ENCODE peak calls at places on chromosomes 4 and X, in five cellular contexts. Y is K562, C is A549, P is GM12878, L is IMR-90. W is an unnamed sample.

GRCh38 chr4:155529197-155529596 is 137.5 kb upstream of the GUCY1A1 start:
- DNase-seq in Y (no peak), C (no peak), P (no peak), L (no peak), W (no peak)

GRCh38 chr4:103424853-103425252 is 226.7 kb upstream of the CENPE start:
- DNase-seq in Y (no peak), C (peak), P (no peak), L (no peak), W (no peak)

GRCh38 chr4:173231916-173232315 is 63.3 kb downstream of the GALNT7 start:
- DNase-seq in Y (peak), C (peak), P (no peak), L (peak), W (no peak)

GRCh38 chr4:91058345-91058744 is 931.2 kb downstream of the CCSER1 start:
- DNase-seq in Y (no peak), C (no peak), P (no peak), L (peak), W (no peak)

GRCh38 chr4:101835121-101835904 is 44.8 kb downstream of the BANK1 start:
- DNase-seq in Y (no peak), C (peak), P (no peak), L (peak), W (no peak)

GRCh38 chr4:95446204-95446603 is 102.6 kb downstream of the UNC5C start:
- DNase-seq in Y (no peak), C (no peak), P (no peak), L (no peak), W (no peak)

GRCh38 chr4:36189511-36190226 is 54.6 kb downstream of the ARAP2 start:
- DNase-seq in Y (no peak), C (no peak), P (peak), L (no peak), W (no peak)

GRCh38 chr4:4247711-4248035 is 350 bp downstream of the TMEM128 start:
- DNase-seq in Y (no peak), C (no peak), P (no peak), L (peak), W (no peak)

GRCh38 chr4:25564836-25565235 is 90.8 kb upstream of the SLC34A2 start:
- DNase-seq in Y (no peak), C (no peak), P (no peak), L (no peak), W (no peak)

GRCh38 chr4:25567253-25567652 is 88.4 kb upstream of the SLC34A2 start:
- DNase-seq in Y (no peak), C (no peak), P (no peak), L (no peak), W (no peak)

GRCh38 chr4:25569726-25570125 is 85.9 kb upstream of the SLC34A2 start:
- DNase-seq in Y (no peak), C (no peak), P (no peak), L (no peak), W (no peak)

GRCh38 chr4:25563071-25563564 is 92.5 kb upstream of the SLC34A2 start:
- DNase-seq in Y (no peak), C (peak), P (no peak), L (no peak), W (no peak)

DNA sequence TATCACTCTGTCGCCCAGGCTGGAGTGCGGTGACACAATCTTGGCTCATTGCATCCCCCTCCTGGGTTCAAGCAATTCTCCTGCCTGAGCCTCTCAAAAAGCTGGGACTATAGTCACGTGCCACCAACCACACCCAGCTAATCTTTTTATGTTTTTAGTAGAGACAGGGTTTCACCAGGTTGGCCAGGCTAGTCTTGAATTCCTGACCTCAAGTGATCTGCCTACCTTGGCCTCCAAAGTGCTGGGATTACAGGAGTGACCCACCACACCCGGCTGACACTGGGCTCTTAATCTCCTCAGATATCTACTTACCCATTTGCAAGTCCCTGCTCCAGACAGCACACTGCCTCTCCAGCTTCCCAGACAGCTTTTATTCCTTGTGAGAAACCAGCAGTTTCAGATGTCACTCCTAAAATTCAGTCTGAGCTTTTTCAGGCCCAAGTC is 86.8 kb upstream of the SLC34A2 start:
- DNase-seq in Y (no peak), C (peak), P (no peak), L (no peak), W (no peak)
- TF ChIP-seq BHLHE40 in Y (no peak), C (no peak), P (no peak), L (no peak), W (no peak)

GRCh38 chrX:74338852-74339251 is 34.9 kb downstream of the ZCCHC13 start:
- DNase-seq in Y (no peak), C (no peak), P (no peak), L (no peak), W (no peak)
- TF ChIP-seq BHLHE40 in Y (no peak), C (no peak), P (no peak), L (no peak), W (no peak)

GRCh38 chrX:103488794-103489193 is 30.5 kb downstream of the RAB40A start:
- DNase-seq in Y (no peak), C (no peak), P (no peak), L (no peak), W (no peak)

GRCh38 chrX:103483720-103484119 is 35.6 kb downstream of the RAB40A start:
- DNase-seq in Y (no peak), C (no peak), P (no peak), L (no peak), W (no peak)

DNA sequence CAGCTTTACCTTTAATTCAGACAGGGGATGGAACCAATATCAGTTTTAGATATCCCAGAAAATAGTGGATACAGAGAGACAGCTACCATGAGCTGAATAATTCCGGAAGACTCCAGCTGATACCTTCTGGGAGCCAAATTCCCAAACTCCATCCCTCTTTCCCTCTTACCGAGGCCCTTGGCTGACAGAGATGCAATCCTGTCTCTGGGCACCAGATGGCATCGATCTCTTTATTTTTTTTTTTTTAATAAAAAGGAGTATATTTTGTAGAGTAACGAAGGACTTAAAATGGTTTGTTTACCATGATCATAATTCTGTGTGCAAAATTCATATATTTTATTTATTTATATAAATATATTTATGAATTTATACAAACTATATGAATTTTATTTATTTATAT is 31.0 kb downstream of the RAB40A start:
- DNase-seq in Y (peak), C (peak), P (no peak), L (no peak), W (peak)
- TF ChIP-seq BHLHE40 in Y (no peak), C (no peak), P (no peak), L (no peak), W (no peak)

DNA sequence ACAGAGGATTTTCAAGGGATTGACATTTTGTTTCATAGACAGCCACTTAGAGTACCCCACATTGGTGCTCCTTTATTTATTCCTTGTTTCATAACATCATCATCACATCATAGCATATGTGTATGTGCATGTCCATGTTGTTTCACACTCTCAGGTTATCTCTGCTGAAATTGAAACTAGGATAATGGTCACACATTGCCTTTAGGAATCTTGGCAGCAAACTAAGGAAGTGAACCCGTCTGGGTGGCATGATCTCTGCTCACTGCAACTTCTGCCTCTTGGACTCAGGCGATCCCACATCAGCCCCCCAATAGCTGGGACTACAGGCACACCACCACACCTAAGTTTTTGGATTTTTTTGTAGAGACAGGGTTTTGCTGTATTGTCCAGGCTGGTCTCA is 234.2 kb upstream of the ANKRD50 start:
- DNase-seq in Y (no peak), C (no peak), P (no peak), L (no peak), W (no peak)
- TF ChIP-seq BHLHE40 in Y (no peak), C (no peak), P (no peak), L (no peak), W (no peak)

GRCh38 chrX:23616361-23616760 is 50.9 kb upstream of the PRDX4 start:
- DNase-seq in Y (peak), C (peak), P (no peak), L (peak), W (peak)
- TF ChIP-seq BHLHE40 in Y (no peak), C (no peak), P (no peak), L (no peak), W (no peak)

DNA sequence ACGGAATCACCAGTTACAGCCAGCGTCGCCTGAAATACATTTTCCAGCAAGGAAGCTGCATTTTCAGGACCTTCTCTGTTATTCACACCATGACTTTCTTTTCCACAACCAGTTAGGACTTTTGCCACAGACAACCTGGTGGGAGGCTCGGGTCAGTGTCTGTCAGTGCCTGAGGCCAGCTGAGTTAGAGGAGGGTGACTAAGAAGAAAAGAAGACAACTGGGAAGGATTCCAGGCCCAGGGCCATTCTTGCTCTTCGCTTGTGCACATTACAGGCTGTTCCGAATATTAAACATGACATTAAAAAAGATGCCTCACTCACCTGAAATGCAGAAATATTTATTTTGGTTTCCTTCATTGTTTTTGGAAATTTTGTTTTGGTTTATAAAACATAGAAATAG is 21.4 kb upstream of the CENPU start:
- DNase-seq in Y (no peak), C (no peak), P (no peak), L (peak), W (no peak)
- TF ChIP-seq BHLHE40 in Y (no peak), C (no peak), P (no peak), L (no peak), W (no peak)

DNA sequence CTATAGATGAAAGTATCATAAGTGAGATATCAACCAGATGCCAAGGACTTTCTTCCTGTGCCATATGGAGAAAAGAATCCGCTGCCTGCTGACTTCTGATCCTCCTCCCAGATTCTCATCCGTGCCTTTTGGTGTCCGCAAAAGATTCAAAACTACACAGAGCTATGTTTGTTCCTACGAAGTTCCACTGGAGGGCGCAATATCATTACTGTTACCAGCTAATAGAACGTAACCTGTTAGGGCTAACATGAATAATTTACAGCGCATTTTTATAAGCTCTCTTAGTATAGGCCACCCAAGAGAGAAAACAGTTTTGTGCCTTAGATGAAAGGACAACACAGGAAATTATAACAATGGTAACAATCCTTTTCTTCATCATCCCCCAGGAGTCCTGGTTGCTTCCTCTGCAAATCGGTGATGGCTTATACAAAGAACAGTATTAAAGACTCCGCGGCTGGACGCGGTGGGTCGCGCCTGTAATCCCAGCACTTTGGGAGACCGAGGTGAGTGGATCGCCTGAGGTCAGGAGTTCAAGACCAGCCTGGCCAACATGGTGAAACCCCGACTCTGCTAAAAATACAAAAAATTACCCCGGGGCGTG is 22.8 kb upstream of the CENPVL3 start:
- DNase-seq in Y (peak), C (peak), P (no peak), L (peak), W (peak)
- TF ChIP-seq BHLHE40 in Y (no peak), C (no peak), P (no peak), L (no peak), W (no peak)

DNA sequence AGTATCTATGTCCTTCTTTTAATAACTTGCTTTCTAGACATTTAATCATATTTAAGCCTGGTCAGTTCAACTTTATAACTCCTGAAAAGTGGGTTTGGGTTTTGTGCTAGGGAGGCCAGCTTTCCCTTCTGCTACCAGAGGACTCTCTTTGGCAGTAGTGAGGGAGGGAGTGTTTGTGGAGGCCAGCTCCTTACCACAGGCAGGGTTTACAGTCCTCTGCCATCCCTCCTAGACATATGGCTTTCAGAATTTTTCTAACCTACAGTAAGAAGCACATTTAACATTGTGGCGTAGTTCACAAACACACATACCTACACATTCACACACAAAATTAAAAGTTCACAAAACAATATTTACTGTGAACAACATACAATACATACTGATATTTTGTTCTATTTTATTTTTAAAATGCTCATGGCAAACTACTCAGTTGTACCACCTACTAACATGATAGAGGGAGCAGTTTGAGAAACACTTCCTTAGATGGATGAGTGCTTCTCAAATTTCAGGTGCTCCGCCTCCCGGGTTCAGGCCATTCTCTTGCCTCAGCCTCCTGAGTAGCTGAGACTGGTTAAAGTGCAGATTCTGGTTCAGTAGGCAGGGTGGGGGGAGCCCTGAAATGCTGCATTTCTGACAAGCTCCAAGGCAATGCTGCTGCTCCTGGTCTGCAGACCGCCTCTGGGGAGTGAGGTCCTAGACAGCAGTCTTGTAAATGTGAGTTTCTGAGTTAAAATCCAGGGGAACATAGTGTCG is 86.7 kb downstream of the PTTG2 start:
- DNase-seq in Y (no peak), C (no peak), P (no peak), L (peak), W (no peak)
- TF ChIP-seq BHLHE40 in Y (no peak), C (no peak), P (no peak), L (no peak), W (no peak)

GRCh38 chr4:99458911-99459447 is 23.8 kb upstream of the ADH7 start:
- DNase-seq in Y (no peak), C (no peak), P (no peak), L (peak), W (no peak)

GRCh38 chr4:99463566-99463965 is 28.4 kb upstream of the ADH7 start:
- DNase-seq in Y (no peak), C (no peak), P (no peak), L (no peak), W (no peak)

GRCh38 chr4:99459546-99460042 is 24.5 kb upstream of the ADH7 start:
- DNase-seq in Y (no peak), C (no peak), P (no peak), L (no peak), W (no peak)

GRCh38 chr4:99461623-99462401 is 26.7 kb upstream of the ADH7 start:
- DNase-seq in Y (no peak), C (no peak), P (no peak), L (no peak), W (no peak)

DNA sequence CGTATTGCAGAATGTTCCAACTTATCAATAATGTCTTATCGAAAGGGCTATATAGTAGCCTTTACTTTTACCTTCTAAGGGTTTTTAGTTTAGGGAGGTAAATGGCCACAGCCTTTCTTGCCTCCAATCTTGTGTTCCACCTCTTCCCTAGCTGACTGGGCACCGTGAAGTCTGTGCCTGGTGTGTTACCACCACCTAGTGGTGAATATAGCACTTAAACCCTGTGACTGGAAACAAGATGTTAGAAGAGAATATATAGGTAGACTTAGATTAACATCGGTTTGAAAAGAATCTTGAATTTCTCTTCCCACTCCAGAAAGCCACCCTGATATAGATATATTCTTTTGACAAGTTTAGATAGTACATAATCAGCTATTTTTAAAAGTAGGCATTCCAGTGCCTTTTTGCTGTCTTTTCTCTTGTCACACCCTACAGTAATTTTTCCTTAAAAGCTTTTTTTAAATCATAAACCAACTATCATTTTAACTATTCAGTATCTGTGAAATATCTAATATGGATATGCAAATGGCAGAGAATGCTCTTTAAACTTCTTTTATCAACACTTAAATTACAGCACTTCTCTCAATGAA is 27.8 kb upstream of the ADH7 start:
- DNase-seq in Y (peak), C (peak), P (peak), L (peak), W (peak)
- TF ChIP-seq BHLHE40 in Y (no peak), C (no peak), P (no peak), L (no peak), W (no peak)

DNA sequence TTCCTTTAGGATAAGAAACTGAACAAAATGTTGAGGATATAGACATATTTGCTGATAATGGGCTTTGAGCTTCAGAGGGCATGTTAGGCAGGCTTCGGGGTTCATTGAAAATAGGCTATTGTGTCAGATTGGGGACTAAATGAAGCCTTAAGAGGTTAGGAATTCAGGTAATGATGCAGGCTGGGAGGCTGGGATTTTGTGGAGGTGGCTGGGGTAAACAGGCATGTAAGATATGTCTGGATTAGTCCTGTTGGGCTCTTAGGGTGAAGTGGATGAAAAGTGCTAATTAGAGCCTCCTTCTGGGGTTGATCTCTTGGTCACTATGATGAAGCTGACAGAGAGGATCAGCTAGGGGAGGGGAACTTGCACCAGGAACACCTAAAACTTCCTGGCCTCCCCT is 80.2 kb upstream of the ESX1 start:
- DNase-seq in Y (no peak), C (no peak), P (no peak), L (no peak), W (no peak)
- TF ChIP-seq BHLHE40 in Y (no peak), C (no peak), P (no peak), L (no peak), W (no peak)